ENCODE peak calls at places on chromosomes 13 and 19, in six cellular contexts. F is IMR-90; K is pancreas; Z is effector memory CD4-positive, alpha-beta T cell; M is CD4-positive, CD25-positive, alpha-beta regulatory T cell; S is Caco-2. T is an unnamed sample.

GRCh38 chr13:113364933-113365371 is 1.0 kb upstream of the GRTP1 start:
- DNase-seq in F (no peak), K (no peak), Z (no peak), M (no peak), S (no peak), T (no peak)

GRCh38 chr19:50413531-50413930 is 5.2 kb upstream of the SPIB start:
- DNase-seq in F (no peak), K (no peak), Z (no peak), M (no peak), S (no peak), T (no peak)

GRCh38 chr19:42540071-42540553 is 11.8 kb upstream of the CEACAM1 start:
- DNase-seq in F (no peak), K (no peak), Z (no peak), M (no peak), S (no peak), T (no peak)

GRCh38 chr19:33287438-33287837 is 14.9 kb downstream of the CEBPA start:
- DNase-seq in F (no peak), K (no peak), Z (no peak), M (no peak), S (no peak), T (no peak)

GRCh38 chr13:99617474-99618255 is 116.4 kb downstream of the TM9SF2 start:
- DNase-seq in F (peak; percentile 38), K (no peak), Z (no peak), M (peak; percentile 35), S (peak; percentile 15), T (no peak)

GRCh38 chr13:20400774-20401173 is 124.9 kb downstream of the CRYL1 start:
- DNase-seq in F (peak; percentile 63), K (no peak), Z (no peak), M (no peak), S (no peak), T (no peak)

GRCh38 chr13:44652223-44652622 is 76.1 kb upstream of the TSC22D1 start:
- DNase-seq in F (no peak), K (no peak), Z (no peak), M (no peak), S (no peak), T (no peak)

GRCh38 chr13:104315606-104316005 is 1249.4 kb upstream of the SLC10A2 start:
- DNase-seq in F (peak; percentile 97), K (no peak), Z (no peak), M (no peak), S (peak; percentile 15), T (no peak)

GRCh38 chr19:36213793-36214387 is 575 bp downstream of the ZNF565 start:
- DNase-seq in F (peak; percentile 45), K (peak; percentile 32), Z (no peak), M (no peak), S (no peak), T (no peak)

GRCh38 chr13:44646044-44646443 is 69.9 kb upstream of the TSC22D1 start:
- DNase-seq in F (no peak), K (no peak), Z (no peak), M (no peak), S (no peak), T (no peak)

GRCh38 chr19:12801466-12802266 is at the start of the genes PRDX2 and THSD8:
- DNase-seq in F (peak; percentile 65), K (peak; percentile 76), Z (peak; percentile 46), M (peak; percentile 92), S (peak; percentile 90), T (no peak)

GRCh38 chr13:110318920-110319319 is 11.8 kb downstream of the COL4A2 start:
- DNase-seq in F (no peak), K (no peak), Z (no peak), M (no peak), S (no peak), T (no peak)

GRCh38 chr13:21043898-21044297 is 17.5 kb downstream of the LATS2 start:
- DNase-seq in F (peak; percentile 96), K (no peak), Z (no peak), M (no peak), S (no peak), T (no peak)

GRCh38 chr13:99380921-99381645 is 73.9 kb upstream of the GPR183 start:
- DNase-seq in F (peak; percentile 7), K (no peak), Z (no peak), M (peak; percentile 81), S (no peak), T (no peak)

GRCh38 chr19:45592366-45592765 is 7.8 kb upstream of the OPA3 start:
- DNase-seq in F (no peak), K (no peak), Z (no peak), M (no peak), S (no peak), T (no peak)

GRCh38 chr13:42649761-42650289 is 75.9 kb downstream of the TNFSF11 start:
- DNase-seq in F (no peak), K (no peak), Z (no peak), M (no peak), S (no peak), T (peak; percentile 55)

GRCh38 chr13:77207943-77208342 is 119.0 kb downstream of the MYCBP2 start:
- DNase-seq in F (peak; percentile 96), K (no peak), Z (no peak), M (no peak), S (no peak), T (no peak)

GRCh38 chr13:60590775-60591174 is 193.8 kb downstream of the TDRD3 start:
- DNase-seq in F (no peak), K (no peak), Z (no peak), M (no peak), S (no peak), T (no peak)

GRCh38 chr13:102726430-102726829 is 31.6 kb upstream of the METTL21C start:
- DNase-seq in F (no peak), K (no peak), Z (no peak), M (peak; percentile 39), S (peak; percentile 14), T (no peak)

GRCh38 chr13:107743523-107743922 is 471.8 kb downstream of the LIG4 start:
- DNase-seq in F (peak; percentile 57), K (no peak), Z (no peak), M (no peak), S (no peak), T (no peak)

GRCh38 chr19:10424011-10424637 is 3.8 kb downstream of the PDE4A start:
- DNase-seq in F (peak; percentile 68), K (peak; percentile 74), Z (peak; percentile 64), M (peak; percentile 65), S (peak; percentile 88), T (no peak)

GRCh38 chr19:23792784-23793183 is 34.1 kb upstream of the ZNF681 start:
- DNase-seq in F (no peak), K (no peak), Z (no peak), M (no peak), S (no peak), T (no peak)

GRCh38 chr19:41882568-41883462 is at the start of gene ARHGEF1:
- DNase-seq in F (no peak), K (peak; percentile 51), Z (peak; percentile 32), M (peak; percentile 77), S (peak; percentile 42), T (no peak)

GRCh38 chr13:99982021-99982740 is 597 bp downstream of the ZIC2 start:
- DNase-seq in F (no peak), K (no peak), Z (no peak), M (no peak), S (peak; percentile 50), T (no peak)

GRCh38 chr13:99150575-99151370 is 49.9 kb upstream of the UBAC2 start:
- DNase-seq in F (peak; percentile 27), K (no peak), Z (no peak), M (no peak), S (no peak), T (no peak)

GRCh38 chr13:25847145-25847544 is 204.7 kb downstream of the SHISA2 start:
- DNase-seq in F (no peak), K (no peak), Z (no peak), M (peak; percentile 74), S (no peak), T (no peak)
- H3K4me1 ChIP-seq in F (no peaks in the 10 kb centered on the region), K (no peaks in the 10 kb centered on the region), Z (peaks cover 7% of the 10 kb centered on the region), M (peaks cover 23% of the 10 kb centered on the region), S (no peaks in the 10 kb centered on the region), T (no peaks in the 10 kb centered on the region)

GRCh38 chr19:17124025-17124424 is 48.4 kb downstream of the MYO9B start:
- DNase-seq in F (no peak), K (no peak), Z (no peak), M (no peak), S (no peak), T (no peak)

GRCh38 chr19:17123041-17123440 is 47.5 kb downstream of the MYO9B start:
- DNase-seq in F (no peak), K (no peak), Z (no peak), M (no peak), S (no peak), T (no peak)

GRCh38 chr19:17118957-17119356 is 43.4 kb downstream of the MYO9B start:
- DNase-seq in F (no peak), K (no peak), Z (no peak), M (no peak), S (no peak), T (no peak)

GRCh38 chr19:17125052-17125727 is 49.6 kb downstream of the MYO9B start:
- DNase-seq in F (peak; percentile 34), K (no peak), Z (no peak), M (peak; percentile 87), S (no peak), T (no peak)

GRCh38 chr19:17121736-17122293 is 46.2 kb downstream of the MYO9B start:
- DNase-seq in F (peak; percentile 53), K (no peak), Z (no peak), M (no peak), S (no peak), T (no peak)
- H3K4me1 ChIP-seq in F (peaks cover 11% of the 10 kb centered on the region), K (no peaks in the 10 kb centered on the region), Z (peaks cover 19% of the 10 kb centered on the region), M (peaks cover 30% of the 10 kb centered on the region), S (peaks cover 3% of the 10 kb centered on the region), T (peaks cover 15% of the 10 kb centered on the region)

DNA sequence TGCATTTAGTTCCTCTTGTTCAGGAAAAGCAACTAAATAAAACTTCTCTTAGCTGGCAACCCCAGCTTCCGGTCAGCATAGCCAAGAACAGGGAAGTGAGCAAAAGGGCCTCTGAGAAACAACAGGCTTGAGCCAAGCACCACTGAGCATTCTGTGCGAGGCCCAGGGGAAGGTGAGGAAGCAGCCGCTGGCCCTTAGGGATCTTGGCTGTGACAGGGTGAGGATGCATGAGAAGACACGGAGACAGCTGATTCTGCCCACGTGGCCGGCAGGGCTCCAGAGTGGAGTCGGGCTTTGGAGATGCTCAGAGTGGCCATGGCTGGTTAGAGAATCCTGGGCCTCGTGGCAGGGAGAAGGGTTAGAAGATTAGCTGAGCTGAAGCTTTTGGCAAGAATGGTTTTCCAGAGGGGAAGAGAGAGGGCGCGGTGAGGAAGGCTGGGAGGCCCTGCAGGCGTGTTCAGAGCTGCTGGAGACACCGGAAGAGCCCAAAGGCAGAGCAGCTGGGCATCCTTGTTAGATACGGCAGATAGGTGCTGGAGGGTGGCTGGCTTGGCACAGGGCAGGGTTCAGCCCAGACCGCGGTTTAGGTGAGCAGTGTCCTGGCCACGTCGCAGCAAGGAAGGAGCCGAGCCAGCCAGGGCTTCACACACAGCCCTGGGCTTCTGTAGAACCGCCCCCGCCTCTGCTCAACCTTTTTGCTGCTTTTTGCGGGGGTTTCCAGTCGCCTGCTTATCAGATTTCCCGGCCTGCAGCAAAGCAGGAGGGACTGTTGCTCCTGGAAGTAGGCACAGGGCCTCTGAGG is 17.3 kb downstream of the UPF1 start:
- DNase-seq in F (peak; percentile 40), K (peak; percentile 50), Z (no peak), M (no peak), S (no peak), T (peak; percentile 95)
- H3K4me1 ChIP-seq in F (peaks cover 11% of the 10 kb centered on the region), K (no peaks in the 10 kb centered on the region), Z (peaks cover 13% of the 10 kb centered on the region), M (peaks cover 28% of the 10 kb centered on the region), S (no peaks in the 10 kb centered on the region), T (peaks cover 71% of the 10 kb centered on the region)

DNA sequence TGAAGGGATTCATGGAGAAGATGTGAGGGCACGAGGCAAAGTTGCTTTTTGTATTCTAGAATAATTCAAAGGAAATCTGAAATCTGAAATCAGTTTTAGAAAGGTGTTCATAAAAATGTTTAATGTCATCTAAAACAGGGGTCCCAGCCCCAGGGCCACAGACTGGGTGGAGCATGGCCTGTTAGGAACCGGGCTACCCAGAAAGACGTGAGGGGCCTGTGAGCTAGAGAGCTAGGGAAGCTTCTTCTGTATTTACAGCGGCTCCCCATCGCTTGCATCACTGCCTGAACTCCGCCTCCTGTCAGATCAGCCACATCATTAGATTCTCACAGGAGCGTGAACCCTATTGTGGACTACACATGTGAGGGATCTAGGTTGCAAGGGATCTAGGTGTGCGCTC is 151.2 kb downstream of the USP12 start:
- DNase-seq in F (no peak), K (no peak), Z (no peak), M (no peak), S (no peak), T (no peak)
- H3K4me1 ChIP-seq in F (peaks cover 20% of the 10 kb centered on the region), K (no peaks in the 10 kb centered on the region), Z (no peaks in the 10 kb centered on the region), M (no peaks in the 10 kb centered on the region), S (peaks cover 10% of the 10 kb centered on the region), T (no peaks in the 10 kb centered on the region)